ENCODE peak calls at places on chromosomes 11 and 22, in four cellular contexts. N is GDM1, D is fibroblast of the conjunctiva, R is SW 1271. Y is an unnamed sample.

GRCh38 chr22:30483169-30483568 is 11.4 kb upstream of the SEC14L3 start:
- DNase-seq in N (no peak), D (no peak), R (peak), Y (no peak)

GRCh38 chr22:37659897-37660708 is 1.6 kb downstream of the PDXP start:
- DNase-seq in D (no peak), R (no peak), N (no peak), Y (no peak)

GRCh38 chr11:82978422-82979099 is 77.0 kb downstream of the DDIAS start:
- DNase-seq in N (no peak), D (peak), R (no peak), Y (no peak)

GRCh38 chr11:19604679-19605375 is 107.8 kb upstream of the NAV2 start:
- DNase-seq in D (no peak), N (no peak), R (no peak), Y (no peak)

GRCh38 chr11:120424185-120424969 is 87.2 kb upstream of the GRIK4 start:
- DNase-seq in D (no peak), N (no peak), R (peak), Y (no peak)

GRCh38 chr11:87215236-87215635 is 177.5 kb downstream of the TMEM135 start:
- DNase-seq in N (no peak), D (no peak), R (no peak), Y (no peak)

GRCh38 chr11:111307472-111308108 is 9.2 kb downstream of the POU2AF3 start:
- DNase-seq in D (no peak), R (no peak), N (no peak), Y (no peak)

GRCh38 chr11:64321026-64321425 is 3.1 kb downstream of the PRDX5 start:
- DNase-seq in R (no peak), D (no peak), N (no peak), Y (no peak)

GRCh38 chr11:47002366-47002765 is 65.8 kb downstream of the CSTPP1 start:
- DNase-seq in N (no peak), D (no peak), R (no peak), Y (no peak)

GRCh38 chr11:113505541-113506375 is 30.6 kb upstream of the DRD2 start:
- DNase-seq in R (peak), D (no peak), N (no peak), Y (no peak)

GRCh38 chr11:100640646-100641045 is 46.4 kb upstream of the ARHGAP42 start:
- DNase-seq in D (no peak), R (no peak), N (no peak), Y (no peak)

GRCh38 chr22:31870890-31871289 is 73.4 kb upstream of the YWHAH start:
- DNase-seq in N (peak), D (peak), R (no peak), Y (peak)

GRCh38 chr11:81007046-81007445 is 1566.2 kb upstream of the TENM4 start:
- DNase-seq in N (no peak), D (peak), R (peak), Y (no peak)

GRCh38 chr11:95568236-95568635 is 221.3 kb downstream of the FAM76B start:
- DNase-seq in R (no peak), D (no peak), N (no peak), Y (no peak)

GRCh38 chr11:10314199-10315072 is 9.6 kb downstream of the ADM start:
- DNase-seq in R (peak), N (peak), D (no peak), Y (no peak)

GRCh38 chr11:86798988-86799387 is 1.4 kb upstream of the PRSS23 start:
- DNase-seq in R (no peak), N (no peak), D (peak), Y (no peak)

GRCh38 chr11:133980665-133981064 is 23.9 kb upstream of the IGSF9B start:
- DNase-seq in N (no peak), R (no peak), D (no peak), Y (no peak)

GRCh38 chr22:19959043-19959586 is 17.5 kb upstream of the TXNRD2 start:
- DNase-seq in R (no peak), N (no peak), D (no peak), Y (no peak)

GRCh38 chr11:9672288-9672916 is 8.5 kb downstream of the SWAP70 start:
- DNase-seq in N (no peak), D (no peak), R (no peak), Y (no peak)

GRCh38 chr11:50155508-50155907 is 122.8 kb downstream of the OR4C45 start:
- DNase-seq in D (no peak), R (no peak), N (no peak), Y (no peak)